ENCODE peak calls at places on chromosomes 13 and 19, in ten cellular contexts. H is right lobe of liver; Z is activated CD8-positive, alpha-beta T cell treated with anti-CD3 and anti-CD28 coated beads for 36 hours; B is RWPE2; R is gastrocnemius medialis; P is SK-N-SH treated with all-trans-retinoic acid at 6 μM for 48 hours; F is PC-3; S is left lung; M is Right ventricle myocardium inferior; G is activated CD4-positive, alpha-beta T cell treated with anti-CD3 and anti-CD28 coated beads for 36 hours. N is an unnamed sample.

GRCh38 chr13:50106559-50106958 is 91.3 kb downstream of the KCNRG start:
- ATAC-seq in H (no peak), Z (peak; percentile 72), B (no peak), R (no peak), P (no peak), F (no peak), S (no peak), M (no peak), G (peak; percentile 55), N (no peak)

GRCh38 chr19:42191855-42192254 is 25.6 kb downstream of the DEDD2 start:
- ATAC-seq in H (no peak), Z (peak; percentile 80), B (peak; percentile 91), R (no peak), P (no peak), F (peak; percentile 77), S (peak; percentile 82), M (no peak), G (peak; percentile 88), N (no peak)

GRCh38 chr19:39126593-39127187 is 1.1 kb downstream of the PAK4 start:
- ATAC-seq in H (peak; percentile 71), Z (no peak), B (peak; percentile 19), R (no peak), P (no peak), F (peak; percentile 56), S (peak; percentile 67), M (no peak), G (no peak), N (no peak)

GRCh38 chr19:38699647-38700349 is 44.5 kb downstream of the CAPN12 start:
- ATAC-seq in H (no peak), Z (no peak), B (no peak), R (no peak), P (no peak), F (no peak), S (no peak), M (no peak), G (no peak), N (no peak)

GRCh38 chr13:76812971-76813691 is 73.1 kb downstream of the KCTD12 start:
- ATAC-seq in H (no peak), Z (no peak), B (no peak), R (peak; percentile 60), P (no peak), F (no peak), S (peak; percentile 36), M (peak; percentile 75), G (no peak), N (peak; percentile 65)

GRCh38 chr19:54252243-54252642 is 4.8 kb downstream of the LILRB5 start:
- ATAC-seq in H (no peak), Z (no peak), B (no peak), R (no peak), P (no peak), F (no peak), S (no peak), M (no peak), G (no peak), N (no peak)

GRCh38 chr19:40315812-40316475 is 30.8 kb upstream of the AKT2 start:
- ATAC-seq in H (no peak), Z (no peak), B (no peak), R (no peak), P (no peak), F (no peak), S (no peak), M (no peak), G (no peak), N (no peak)

GRCh38 chr13:74461011-74461410 is 326.8 kb upstream of the KLF12 start:
- ATAC-seq in H (no peak), Z (no peak), B (no peak), R (no peak), P (no peak), F (no peak), S (no peak), M (no peak), G (no peak), N (no peak)

GRCh38 chr19:9070066-9070465 is 16.8 kb upstream of the OR1M1 start:
- ATAC-seq in H (no peak), Z (no peak), B (no peak), R (no peak), P (no peak), F (no peak), S (no peak), M (no peak), G (no peak), N (no peak)

GRCh38 chr13:113646921-113647340 is 11.1 kb downstream of the ATP4B start:
- ATAC-seq in H (no peak), Z (peak; percentile 47), B (no peak), R (no peak), P (peak; percentile 29), F (peak; percentile 19), S (no peak), M (peak; percentile 14), G (peak; percentile 35), N (peak; percentile 4)

GRCh38 chr19:55675661-55676354 is 782 bp downstream of the EPN1 start:
- ATAC-seq in H (no peak), Z (no peak), B (no peak), R (no peak), P (no peak), F (no peak), S (no peak), M (no peak), G (no peak), N (no peak)

GRCh38 chr13:51778407-51778806 is 25.6 kb downstream of the DHRS12 start:
- ATAC-seq in H (no peak), Z (no peak), B (no peak), R (no peak), P (no peak), F (no peak), S (no peak), M (no peak), G (no peak), N (no peak)

GRCh38 chr19:57395710-57396109 is 6.1 kb downstream of the ZNF548 start:
- ATAC-seq in H (no peak), Z (no peak), B (no peak), R (no peak), P (no peak), F (no peak), S (no peak), M (no peak), G (no peak), N (no peak)

GRCh38 chr13:77176350-77176749 is 149.4 kb upstream of the FBXL3 start:
- ATAC-seq in H (no peak), Z (no peak), B (peak; percentile 36), R (no peak), P (peak; percentile 79), F (peak; percentile 63), S (no peak), M (no peak), G (no peak), N (no peak)

GRCh38 chr19:38250821-38251563 is 5.2 kb downstream of the PPP1R14A start:
- ATAC-seq in H (peak; percentile 78), Z (no peak), B (no peak), R (peak; percentile 46), P (no peak), F (no peak), S (peak; percentile 51), M (peak; percentile 64), G (no peak), N (peak; percentile 65)

GRCh38 chr13:24745861-24746617 is 17.9 kb upstream of the RNF17 start:
- ATAC-seq in H (no peak), Z (no peak), B (no peak), R (no peak), P (no peak), F (no peak), S (no peak), M (no peak), G (no peak), N (no peak)

GRCh38 chr19:48558018-48558684 is 6.2 kb downstream of the SULT2B1 start:
- ATAC-seq in H (peak; percentile 56), Z (no peak), B (no peak), R (no peak), P (no peak), F (peak; percentile 87), S (peak; percentile 64), M (no peak), G (peak; percentile 30), N (peak; percentile 35)

GRCh38 chr19:1997353-1998233 is 17.9 kb downstream of the BTBD2 start:
- ATAC-seq in H (no peak), Z (no peak), B (no peak), R (no peak), P (no peak), F (no peak), S (no peak), M (no peak), G (no peak), N (no peak)

GRCh38 chr19:49362926-49363264 is 679 bp upstream of the TEAD2 start:
- ATAC-seq in H (no peak), Z (no peak), B (no peak), R (peak; percentile 1), P (peak; percentile 18), F (peak; percentile 3), S (peak; percentile 1), M (peak; percentile 2), G (no peak), N (no peak)

GRCh38 chr13:44967656-44968451 is 21.4 kb downstream of the NUFIP1 start:
- ATAC-seq in H (peak; percentile 17), Z (no peak), B (no peak), R (peak; percentile 66), P (peak; percentile 73), F (peak; percentile 54), S (peak; percentile 54), M (no peak), G (no peak), N (peak; percentile 72)

GRCh38 chr13:100182894-100183490 is 94.1 kb downstream of the PCCA start:
- ATAC-seq in H (no peak), Z (peak; percentile 78), B (no peak), R (no peak), P (no peak), F (no peak), S (no peak), M (no peak), G (no peak), N (no peak)

GRCh38 chr13:75596657-75597182 is 39.4 kb upstream of the LMO7 start:
- ATAC-seq in H (no peak), Z (no peak), B (no peak), R (no peak), P (peak; percentile 79), F (no peak), S (no peak), M (no peak), G (no peak), N (no peak)

GRCh38 chr13:43200736-43201135 is 177.3 kb downstream of the DNAJC15 start:
- ATAC-seq in H (no peak), Z (no peak), B (no peak), R (no peak), P (no peak), F (no peak), S (no peak), M (no peak), G (no peak), N (no peak)

GRCh38 chr19:40256511-40256910 is 28.6 kb downstream of the AKT2 start:
- ATAC-seq in H (no peak), Z (no peak), B (no peak), R (peak; percentile 5), P (no peak), F (no peak), S (no peak), M (no peak), G (no peak), N (no peak)

GRCh38 chr19:48292798-48293197 is 22.9 kb downstream of the ZNF114 start:
- ATAC-seq in H (no peak), Z (no peak), B (peak; percentile 58), R (no peak), P (peak; percentile 10), F (peak; percentile 87), S (no peak), M (no peak), G (no peak), N (no peak)

GRCh38 chr13:72535076-72535475 is 192.4 kb downstream of the MZT1 start:
- ATAC-seq in H (no peak), Z (no peak), B (no peak), R (no peak), P (no peak), F (no peak), S (no peak), M (no peak), G (no peak), N (no peak)

GRCh38 chr19:51026554-51026831 is at the start of gene KLK11:
- ATAC-seq in H (no peak), Z (no peak), B (peak; percentile 55), R (no peak), P (no peak), F (peak; percentile 33), S (peak; percentile 55), M (no peak), G (no peak), N (no peak)

GRCh38 chr13:73849292-73849691 is 284.9 kb downstream of the KLF12 start:
- ATAC-seq in H (peak; percentile 57), Z (peak; percentile 39), B (no peak), R (no peak), P (peak; percentile 70), F (no peak), S (no peak), M (no peak), G (peak; percentile 36), N (no peak)

N was measured in gastroesophageal sphincter.